ENCODE peak calls at places on chromosomes 2 and 18, in five cellular contexts. Z, F, Y, K and C are unnamed samples.

GRCh38 chr2:3626118-3626816 is 31.4 kb downstream of the COLEC11 start:
- DNase-seq in Z (peak; percentile 29), F (peak; percentile 51), Y (no peak), K (no peak), C (no peak)

GRCh38 chr2:64404002-64404731 is 49.8 kb upstream of the LGALSL start:
- DNase-seq in Z (peak; percentile 99), F (peak; percentile 77), Y (no peak), K (no peak), C (no peak)

GRCh38 chr2:74740395-74741075 is 86.5 kb downstream of the SEMA4F start:
- DNase-seq in Z (peak; percentile 77), F (peak; percentile 76), Y (no peak), K (no peak), C (peak; percentile 88)

GRCh38 chr2:158006961-158007664 is 94.6 kb upstream of the UPP2 start:
- DNase-seq in Z (no peak), F (no peak), Y (no peak), K (no peak), C (no peak)

GRCh38 chr2:222307138-222307756 is 8.4 kb upstream of the PAX3 start:
- DNase-seq in Z (no peak), F (no peak), Y (no peak), K (no peak), C (peak; percentile 18)

GRCh38 chr2:43823751-43824150 is 14.9 kb downstream of the ABCG5 start:
- DNase-seq in Z (no peak), F (no peak), Y (no peak), K (no peak), C (no peak)

GRCh38 chr2:4354678-4355077 is 651.3 kb downstream of the DCDC2C start:
- DNase-seq in Z (peak; percentile 69), F (peak; percentile 28), Y (peak; percentile 15), K (no peak), C (no peak)

GRCh38 chr2:38697116-38697840 is 31.4 kb downstream of the GALM start:
- DNase-seq in Z (no peak), F (no peak), Y (no peak), K (no peak), C (no peak)

GRCh38 chr2:241907171-241907570 is 37.6 kb downstream of the RTP5 start:
- DNase-seq in Z (no peak), F (no peak), Y (no peak), K (no peak), C (no peak)

GRCh38 chr2:23791030-23791429 is 135.9 kb downstream of the ATAD2B start:
- DNase-seq in Z (peak; percentile 75), F (peak; percentile 6), Y (no peak), K (no peak), C (peak; percentile 33)

GRCh38 chr2:1708476-1709334 is 35.6 kb downstream of the PXDN start:
- DNase-seq in Z (no peak), F (no peak), Y (no peak), K (no peak), C (no peak)

GRCh38 chr2:196277002-196277401 is 105.6 kb upstream of the STK17B start:
- DNase-seq in Z (peak; percentile 46), F (no peak), Y (peak; percentile 23), K (no peak), C (no peak)
- TF ChIP-seq MYC in Z (no peak), F (no peak), Y (no peak), K (no peak), C (no peak)

GRCh38 chr2:234457421-234457820 is 39.5 kb downstream of the ARL4C start:
- DNase-seq in Z (no peak), F (no peak), Y (no peak), K (no peak), C (no peak)

GRCh38 chr2:234451242-234451641 is 45.6 kb downstream of the ARL4C start:
- DNase-seq in Z (no peak), F (no peak), Y (no peak), K (no peak), C (no peak)

GRCh38 chr2:234451852-234452625 is 44.8 kb downstream of the ARL4C start:
- DNase-seq in Z (no peak), F (no peak), Y (no peak), K (no peak), C (peak; percentile 63)

GRCh38 chr2:234453216-234453615 is 43.7 kb downstream of the ARL4C start:
- DNase-seq in Z (no peak), F (no peak), Y (no peak), K (no peak), C (no peak)

GRCh38 chr2:234454433-234454832 is 42.4 kb downstream of the ARL4C start:
- DNase-seq in Z (no peak), F (no peak), Y (no peak), K (no peak), C (no peak)
- H3K4me1 ChIP-seq in Z (peaks cover 4% of the 10 kb centered on the region), F (no peaks in the 10 kb centered on the region), Y (no peaks in the 10 kb centered on the region), K (no peaks in the 10 kb centered on the region), C (peaks cover 19% of the 10 kb centered on the region)

DNA sequence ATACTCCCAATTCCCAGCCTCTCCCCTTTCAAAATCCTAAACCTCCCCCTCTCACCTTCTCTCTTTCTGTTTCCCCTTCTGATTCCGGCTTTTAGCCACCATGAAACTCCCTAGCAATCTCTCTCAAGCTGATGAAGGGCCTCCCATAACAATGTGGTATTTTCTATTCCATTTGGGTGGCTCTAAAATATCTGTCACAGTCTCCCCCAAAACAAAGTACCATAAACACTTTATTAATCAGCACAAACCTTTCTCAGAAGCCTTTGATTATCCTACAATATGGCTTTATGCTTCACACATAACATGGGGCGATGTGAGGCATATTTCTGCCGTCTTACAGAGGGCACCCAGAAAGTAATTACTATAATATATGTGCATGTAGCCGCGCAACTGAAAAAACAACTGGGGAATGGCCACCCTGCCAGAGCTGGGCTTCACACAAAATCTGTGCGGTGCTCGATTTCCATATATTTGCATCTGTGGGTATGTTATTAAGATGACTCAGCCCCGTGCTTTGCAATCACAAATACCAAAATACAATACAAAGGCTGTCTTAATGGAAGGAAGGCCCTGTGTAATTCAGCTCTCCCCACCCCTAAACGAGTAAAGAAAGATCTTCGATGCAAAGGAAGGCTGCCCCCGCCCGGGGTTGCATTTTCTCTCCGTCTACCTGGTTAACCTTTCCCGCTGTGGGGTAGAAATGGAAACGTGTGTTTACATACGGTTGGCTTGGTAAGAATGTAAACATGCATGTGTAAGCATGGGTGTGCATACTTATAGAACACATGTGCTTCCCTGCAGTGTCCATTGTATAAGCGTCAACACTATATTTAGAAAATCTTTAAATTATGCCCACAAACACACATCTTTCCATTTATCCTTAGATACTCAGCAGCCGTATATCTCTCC is 81.4 kb downstream of the CELF4 start:
- DNase-seq in Z (no peak), F (no peak), Y (no peak), K (no peak), C (no peak)
- TF ChIP-seq MYC in Z (no peak), F (no peak), Y (no peak), K (no peak), C (no peak)

GRCh38 chr2:160581035-160581434 is 87.4 kb upstream of the RBMS1 start:
- DNase-seq in Z (no peak), F (no peak), Y (no peak), K (no peak), C (no peak)
- H3K4me1 ChIP-seq in Z (no peaks in the 10 kb centered on the region), F (no peaks in the 10 kb centered on the region), Y (no peaks in the 10 kb centered on the region), K (no peaks in the 10 kb centered on the region), C (peaks cover 45% of the 10 kb centered on the region)

GRCh38 chr2:120612931-120613330 is 122.7 kb upstream of the GLI2 start:
- DNase-seq in Z (no peak), F (no peak), Y (no peak), K (no peak), C (no peak)

GRCh38 chr2:120609826-120610395 is 125.8 kb upstream of the GLI2 start:
- DNase-seq in Z (no peak), F (no peak), Y (no peak), K (no peak), C (no peak)

GRCh38 chr2:120611961-120612360 is 123.7 kb upstream of the GLI2 start:
- DNase-seq in Z (no peak), F (no peak), Y (no peak), K (no peak), C (no peak)

GRCh38 chr2:120612471-120612870 is 123.2 kb upstream of the GLI2 start:
- DNase-seq in Z (no peak), F (no peak), Y (no peak), K (no peak), C (no peak)

GRCh38 chr2:120611016-120611415 is 124.7 kb upstream of the GLI2 start:
- DNase-seq in Z (no peak), F (no peak), Y (no peak), K (no peak), C (no peak)
- TF ChIP-seq MYC in Z (no peak), F (no peak), Y (no peak), K (no peak), C (no peak)

GRCh38 chr2:9230881-9231280 is 24.3 kb downstream of the ASAP2 start:
- DNase-seq in Z (no peak), F (no peak), Y (no peak), K (no peak), C (no peak)

GRCh38 chr2:9232166-9232479 is 25.5 kb downstream of the ASAP2 start:
- DNase-seq in Z (no peak), F (peak; percentile 51), Y (no peak), K (no peak), C (no peak)

GRCh38 chr2:9231291-9232165 is 24.9 kb downstream of the ASAP2 start:
- DNase-seq in Z (no peak), F (no peak), Y (no peak), K (no peak), C (no peak)

GRCh38 chr2:9234680-9235387 is 28.2 kb downstream of the ASAP2 start:
- DNase-seq in Z (peak; percentile 95), F (peak; percentile 96), Y (peak; percentile 37), K (no peak), C (peak; percentile 85)

GRCh38 chr2:9232886-9233285 is 26.3 kb downstream of the ASAP2 start:
- DNase-seq in Z (peak; percentile 53), F (peak; percentile 87), Y (peak; percentile 47), K (no peak), C (no peak)
- H3K4me1 ChIP-seq in Z (peaks cover 100% of the 10 kb centered on the region), F (peaks cover 97% of the 10 kb centered on the region), Y (peaks cover 8% of the 10 kb centered on the region), K (no peaks in the 10 kb centered on the region), C (peaks cover 75% of the 10 kb centered on the region)

DNA sequence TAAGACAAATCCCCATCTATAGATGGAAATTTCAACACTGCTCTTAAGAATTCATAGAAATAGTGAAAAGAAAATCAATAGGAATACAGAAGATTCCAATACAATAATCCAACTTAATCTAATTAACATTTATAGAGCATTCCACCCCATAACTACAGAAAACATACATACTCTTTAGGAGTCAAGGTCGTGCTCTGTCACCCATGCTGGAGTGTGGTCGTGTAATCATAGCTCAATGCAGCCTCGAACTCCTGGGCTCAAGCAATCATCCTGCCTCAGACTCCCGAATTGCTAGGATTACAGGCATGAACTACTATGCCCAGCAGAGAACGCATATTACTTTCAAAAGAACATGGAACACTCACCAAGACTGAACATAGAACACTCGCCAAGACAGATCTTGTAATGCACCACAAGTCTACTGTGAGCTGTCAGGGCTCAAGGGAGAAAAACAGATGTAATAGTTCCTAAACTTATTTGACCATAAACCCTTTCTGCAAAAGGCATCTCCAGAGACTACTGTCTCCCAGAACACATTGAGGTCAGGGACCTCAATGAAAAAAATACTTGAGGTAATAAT is 14.1 kb downstream of the MEMO1 start:
- DNase-seq in Z (no peak), F (no peak), Y (no peak), K (no peak), C (no peak)
- TF ChIP-seq MYC in Z (no peak), F (no peak), Y (no peak), K (no peak), C (no peak)

DNA sequence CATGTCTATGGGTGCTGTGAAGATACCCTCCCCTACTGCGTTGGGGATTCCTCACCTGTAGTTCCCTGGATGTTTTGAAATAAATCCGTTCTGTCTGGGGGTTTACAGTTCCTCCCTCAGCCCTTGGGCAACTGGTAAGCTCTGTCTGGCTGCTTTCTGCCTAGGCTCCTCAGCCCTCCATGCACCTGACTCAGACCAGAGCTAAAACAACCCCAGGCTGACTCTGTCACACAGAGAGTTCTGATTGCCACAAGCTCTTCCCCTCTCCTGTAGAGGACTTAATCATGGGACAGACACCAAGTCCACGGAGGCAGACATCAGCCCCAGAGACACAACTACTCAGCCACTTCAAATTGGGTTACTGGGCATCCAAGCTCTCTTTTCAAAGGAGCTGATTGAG is 6.3 kb downstream of the VIT start:
- DNase-seq in Z (no peak), F (no peak), Y (no peak), K (no peak), C (no peak)
- H3K4me1 ChIP-seq in Z (peaks cover 7% of the 10 kb centered on the region), F (peaks cover 1% of the 10 kb centered on the region), Y (no peaks in the 10 kb centered on the region), K (no peaks in the 10 kb centered on the region), C (peaks cover 2% of the 10 kb centered on the region)